ENCODE peak calls at places on chromosome 11, in four cellular contexts. O is left cardiac atrium; Q is stimulated activated naive CD4-positive, alpha-beta T cell; H is neural crest cell. Z is an unnamed sample.

GRCh38 chr11:18650859-18651557 is 16.9 kb upstream of the SPTY2D1 start:
- DNase-seq in O (no peak), Q (no peak), H (peak), Z (peak)

GRCh38 chr11:5369793-5370192 is 13.8 kb upstream of the OR51M1 start:
- DNase-seq in O (no peak), Q (no peak), H (no peak), Z (no peak)

GRCh38 chr11:79822771-79823170 is 381.9 kb upstream of the TENM4 start:
- DNase-seq in Q (no peak), H (no peak), O (no peak), Z (no peak)

GRCh38 chr11:104956528-104956927 is 11.8 kb downstream of the CASP4 start:
- DNase-seq in Q (no peak), H (no peak), O (no peak), Z (no peak)

GRCh38 chr11:109785714-109786113 is 307.5 kb upstream of the ZC3H12C start:
- DNase-seq in Q (no peak), O (no peak), H (no peak), Z (no peak)

GRCh38 chr11:11584937-11585336 is 36.9 kb downstream of the GALNT18 start:
- DNase-seq in H (no peak), Q (no peak), O (no peak), Z (no peak)

GRCh38 chr11:60899021-60899936 is 7.1 kb downstream of the PRPF19 start:
- DNase-seq in O (no peak), H (peak), Q (peak), Z (peak)

GRCh38 chr11:61885166-61885778 is 6.1 kb downstream of the FADS3 start:
- DNase-seq in Q (no peak), H (no peak), O (no peak), Z (no peak)

GRCh38 chr11:119484741-119485605 is 62.0 kb upstream of the THY1 start:
- DNase-seq in Q (no peak), H (no peak), O (no peak), Z (peak)

GRCh38 chr11:132402056-132402684 is 1031.8 kb downstream of the NTM start:
- DNase-seq in Q (no peak), O (no peak), H (peak), Z (no peak)

GRCh38 chr11:114774599-114775365 is 96.5 kb downstream of the NXPE2 start:
- DNase-seq in O (peak), H (peak), Q (no peak), Z (peak)

GRCh38 chr11:20443596-20443995 is 56.1 kb downstream of the PRMT3 start:
- DNase-seq in H (no peak), Q (no peak), O (no peak), Z (no peak)

GRCh38 chr11:75280770-75281468 is 40.3 kb downstream of the TPBGL start:
- DNase-seq in H (no peak), Q (no peak), O (peak), Z (no peak)

GRCh38 chr11:86951706-86952105 is 3.5 kb downstream of the FZD4 start:
- DNase-seq in H (no peak), Q (no peak), O (no peak), Z (no peak)

GRCh38 chr11:119635776-119636175 is 93.2 kb downstream of the NECTIN1 start:
- DNase-seq in H (no peak), O (no peak), Q (no peak), Z (no peak)

GRCh38 chr11:94424662-94425061 is 23.4 kb upstream of the GPR83 start:
- DNase-seq in Q (no peak), H (no peak), O (no peak), Z (no peak)

GRCh38 chr11:115580927-115581680 is 76.9 kb upstream of the CADM1 start:
- DNase-seq in Q (no peak), H (peak), O (peak), Z (peak)

GRCh38 chr11:95035316-95035715 is 10.3 kb downstream of the KDM4E start:
- DNase-seq in O (no peak), H (no peak), Q (no peak), Z (no peak)

GRCh38 chr11:13561860-13562259 is 66.1 kb upstream of the PTH start:
- DNase-seq in O (no peak), Q (no peak), H (no peak), Z (no peak)

GRCh38 chr11:47130541-47130940 is 46.1 kb downstream of the ARFGAP2 start:
- DNase-seq in O (no peak), Q (no peak), H (no peak), Z (no peak)

GRCh38 chr11:19794161-19794560 is 81.5 kb downstream of the NAV2 start:
- DNase-seq in O (no peak), Q (no peak), H (no peak), Z (no peak)

GRCh38 chr11:126378763-126379162 is 23.3 kb downstream of the ST3GAL4 start:
- DNase-seq in Q (no peak), O (no peak), H (no peak), Z (no peak)

GRCh38 chr11:9362393-9362863 is 22.0 kb upstream of the IPO7 start:
- DNase-seq in Q (no peak), O (no peak), H (no peak), Z (no peak)

GRCh38 chr11:113296447-113297205 is 17.8 kb upstream of the TTC12 start:
- DNase-seq in Q (no peak), H (no peak), O (no peak), Z (no peak)

GRCh38 chr11:2693851-2694261 is 5.9 kb downstream of the KCNQ1OT1 start:
- DNase-seq in Q (no peak), H (no peak), O (peak), Z (no peak)

GRCh38 chr11:70448983-70449567 is 50.7 kb downstream of the CTTN start:
- DNase-seq in O (no peak), H (no peak), Q (no peak), Z (no peak)

GRCh38 chr11:3841426-3842304 is 906 bp upstream of the RHOG start:
- DNase-seq in O (peak), H (peak), Q (peak), Z (peak)